ENCODE peak calls at places on chromosomes 12 and 14, in five cellular contexts. H, C, M, Q and O are unnamed samples.

GRCh38 chr12:28390716-28391452 is 200.6 kb downstream of the CCDC91 start:
- DNase-seq in H (no peak), C (peak), M (no peak), Q (no peak), O (no peak)

GRCh38 chr12:51917746-51918453 is 10.6 kb downstream of the ACVRL1 start:
- DNase-seq in H (no peak), C (no peak), M (no peak), Q (no peak), O (no peak)

GRCh38 chr14:30443368-30444007 is 115.5 kb upstream of the G2E3 start:
- DNase-seq in H (no peak), C (peak), M (no peak), Q (no peak), O (no peak)

GRCh38 chr12:108315486-108316105 is 23.5 kb downstream of the CMKLR1 start:
- DNase-seq in H (no peak), C (no peak), M (no peak), Q (no peak), O (no peak)

GRCh38 chr12:108565976-108566375 is 3.6 kb downstream of the ISCU start:
- DNase-seq in H (no peak), C (peak), M (peak), Q (peak), O (no peak)

GRCh38 chr14:34029921-34030334 is 79.1 kb upstream of the EGLN3 start:
- DNase-seq in H (no peak), C (peak), M (no peak), Q (no peak), O (no peak)

GRCh38 chr14:50821471-50822464 is 9.2 kb downstream of the NIN start:
- DNase-seq in H (no peak), C (no peak), M (peak), Q (no peak), O (no peak)

GRCh38 chr12:54357802-54358619 is 6.3 kb downstream of the GPR84 start:
- DNase-seq in H (no peak), C (no peak), M (no peak), Q (no peak), O (no peak)

GRCh38 chr12:26274441-26275312 is 79.3 kb downstream of the SSPN start:
- DNase-seq in H (peak), C (peak), M (no peak), Q (peak), O (no peak)

GRCh38 chr12:11755311-11755930 is 105.9 kb downstream of the ETV6 start:
- DNase-seq in H (no peak), C (no peak), M (no peak), Q (no peak), O (no peak)

GRCh38 chr12:54141534-54142475 is 47.0 kb downstream of the SMUG1 start:
- DNase-seq in H (no peak), C (no peak), M (no peak), Q (no peak), O (no peak)

GRCh38 chr12:106915635-106916026 is 40.1 kb upstream of the TMEM263 start:
- DNase-seq in H (no peak), C (no peak), M (no peak), Q (no peak), O (no peak)

GRCh38 chr12:106274575-106275081 is 26.8 kb upstream of the CKAP4 start:
- DNase-seq in H (no peak), C (no peak), M (no peak), Q (no peak), O (no peak)

GRCh38 chr14:77882098-77882497 is 82.2 kb downstream of the ADCK1 start:
- DNase-seq in H (no peak), C (no peak), M (no peak), Q (no peak), O (no peak)

GRCh38 chr12:128586630-128587029 is 237.1 kb downstream of the SLC15A4 start:
- DNase-seq in H (no peak), C (no peak), M (no peak), Q (no peak), O (no peak)

GRCh38 chr12:102540856-102541385 is 60.6 kb upstream of the IGF1 start:
- DNase-seq in H (no peak), C (no peak), M (no peak), Q (no peak), O (no peak)

GRCh38 chr14:68688872-68689371 is 103.9 kb downstream of the ZFP36L1 start:
- DNase-seq in H (no peak), C (peak), M (no peak), Q (no peak), O (no peak)

GRCh38 chr12:27333311-27334009 is 824 bp downstream of the BMAL2 start:
- DNase-seq in H (peak), C (no peak), M (no peak), Q (no peak), O (no peak)

GRCh38 chr14:102096569-102097188 is 9.8 kb upstream of the HSP90AA1 start:
- DNase-seq in H (peak), C (peak), M (peak), Q (peak), O (peak)